ENCODE peak calls at places on chromosomes 16 and 17, in six cellular contexts. D, Y, E, C, J and S are unnamed samples.

GRCh38 chr17:10063730-10064221 is 134.6 kb downstream of the GAS7 start:
- DNase-seq in D (no peak), Y (no peak), E (no peak), C (no peak), J (no peak), S (no peak)

GRCh38 chr16:81492307-81492706 is 47.7 kb downstream of the CMIP start:
- DNase-seq in D (no peak), Y (no peak), E (no peak), C (no peak), J (no peak), S (no peak)

GRCh38 chr16:72927199-72928088 is 120.5 kb downstream of the ZFHX3 start:
- DNase-seq in D (peak; percentile 14), Y (no peak), E (no peak), C (peak; percentile 45), J (peak; percentile 43), S (peak; percentile 68)

GRCh38 chr17:4547118-4547906 is 7.9 kb downstream of the MYBBP1A start:
- DNase-seq in D (no peak), Y (no peak), E (no peak), C (no peak), J (no peak), S (no peak)

GRCh38 chr17:7589891-7590611 is at the start of gene SOX15:
- DNase-seq in D (no peak), Y (no peak), E (no peak), C (no peak), J (no peak), S (no peak)

GRCh38 chr17:74212262-74212912 is 984 bp upstream of the TTYH2 start:
- DNase-seq in D (no peak), Y (peak; percentile 17), E (no peak), C (no peak), J (no peak), S (no peak)

GRCh38 chr16:54050281-54051210 is 236.0 kb downstream of the IRX3 start:
- DNase-seq in D (no peak), Y (no peak), E (no peak), C (no peak), J (no peak), S (no peak)

GRCh38 chr17:34071891-34072420 is 183.1 kb upstream of the CCL2 start:
- DNase-seq in D (no peak), Y (no peak), E (no peak), C (no peak), J (no peak), S (no peak)

GRCh38 chr16:1108299-1109252 is 12.5 kb upstream of the C1QTNF8 start:
- DNase-seq in D (peak; percentile 69), Y (no peak), E (no peak), C (no peak), J (peak; percentile 91), S (no peak)

GRCh38 chr17:39110435-39111136 is 40.9 kb downstream of the PLXDC1 start:
- DNase-seq in D (no peak), Y (no peak), E (no peak), C (peak; percentile 44), J (peak; percentile 86), S (no peak)

GRCh38 chr17:55210292-55210691 is 54.5 kb upstream of the HLF start:
- DNase-seq in D (no peak), Y (no peak), E (no peak), C (no peak), J (no peak), S (no peak)

GRCh38 chr17:40632206-40632605 is 15.4 kb downstream of the SMARCE1 start:
- DNase-seq in D (no peak), Y (no peak), E (no peak), C (no peak), J (peak; percentile 34), S (no peak)

GRCh38 chr16:68382296-68382718 is 66.0 kb downstream of the SMPD3 start:
- DNase-seq in D (no peak), Y (no peak), E (no peak), C (no peak), J (no peak), S (no peak)

GRCh38 chr17:79391808-79392233 is 219.0 kb downstream of the RBFOX3 start:
- DNase-seq in D (peak; percentile 47), Y (peak; percentile 40), E (peak; percentile 51), C (peak; percentile 51), J (peak; percentile 79), S (peak; percentile 17)